ENCODE peak calls at places on chromosomes 2 and 18, in four cellular contexts. One of them, this sample, is unnamed.

GRCh38 chr2:168521342-168521741 is 65.3 kb downstream of the CERS6 start:
- DNase-seq in GM23338: peak
- DNase-seq in CD8-positive, alpha-beta memory T cell: no peak
- DNase-seq in prostate gland: no peak
- DNase-seq in this sample: peak

GRCh38 chr18:48946329-48946835 is 4.4 kb downstream of the SMAD7 start:
- DNase-seq in GM23338: no peak
- DNase-seq in CD8-positive, alpha-beta memory T cell: no peak
- DNase-seq in prostate gland: no peak
- DNase-seq in this sample: no peak

GRCh38 chr2:85710687-85711577 is 16.8 kb downstream of the GNLY start:
- DNase-seq in GM23338: no peak
- DNase-seq in CD8-positive, alpha-beta memory T cell: no peak
- DNase-seq in prostate gland: no peak
- DNase-seq in this sample: no peak

GRCh38 chr2:9074930-9075329 is 71.4 kb upstream of the MBOAT2 start:
- DNase-seq in GM23338: peak
- DNase-seq in CD8-positive, alpha-beta memory T cell: no peak
- DNase-seq in prostate gland: no peak
- DNase-seq in this sample: no peak

GRCh38 chr18:47595816-47596501 is 334.5 kb downstream of the SMAD2 start:
- DNase-seq in GM23338: peak
- DNase-seq in CD8-positive, alpha-beta memory T cell: no peak
- DNase-seq in prostate gland: no peak
- DNase-seq in this sample: no peak

GRCh38 chr2:96359866-96360265 is 24.3 kb downstream of the NCAPH start:
- DNase-seq in GM23338: no peak
- DNase-seq in CD8-positive, alpha-beta memory T cell: peak
- DNase-seq in prostate gland: no peak
- DNase-seq in this sample: no peak

GRCh38 chr18:21047116-21047515 is 64.5 kb downstream of the ROCK1 start:
- DNase-seq in GM23338: no peak
- DNase-seq in CD8-positive, alpha-beta memory T cell: no peak
- DNase-seq in prostate gland: no peak
- DNase-seq in this sample: no peak

GRCh38 chr2:9244985-9245544 is 38.5 kb downstream of the ASAP2 start:
- DNase-seq in GM23338: peak
- DNase-seq in CD8-positive, alpha-beta memory T cell: no peak
- DNase-seq in prostate gland: no peak
- DNase-seq in this sample: no peak

GRCh38 chr2:5937865-5938565 is 245.8 kb downstream of the SOX11 start:
- DNase-seq in GM23338: no peak
- DNase-seq in CD8-positive, alpha-beta memory T cell: no peak
- DNase-seq in prostate gland: no peak
- DNase-seq in this sample: no peak

GRCh38 chr2:19818039-19818438 is 83.7 kb downstream of the TTC32 start:
- DNase-seq in GM23338: no peak
- DNase-seq in CD8-positive, alpha-beta memory T cell: no peak
- DNase-seq in prostate gland: no peak
- DNase-seq in this sample: no peak

DNA sequence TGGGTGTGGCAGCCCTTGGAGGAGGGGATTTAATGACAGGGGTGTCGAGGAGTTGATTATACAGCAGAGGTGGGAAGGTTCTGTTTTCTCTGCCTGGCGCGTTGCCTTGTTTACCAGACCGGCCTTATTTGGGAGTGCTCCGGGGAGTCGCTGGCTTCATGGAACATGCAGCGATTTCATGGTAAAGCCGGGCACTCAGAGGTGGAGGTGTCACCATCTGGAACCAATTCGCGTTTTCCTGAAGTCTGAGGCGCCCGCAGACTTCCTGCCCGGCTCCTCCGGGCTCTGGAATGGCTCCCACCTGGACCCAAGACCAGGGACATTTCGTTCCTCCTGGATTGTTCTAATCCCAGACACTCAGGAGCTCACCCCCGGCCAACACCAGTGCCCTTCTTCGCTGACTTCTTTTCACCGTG is 209.1 kb downstream of the KLHL29 start:
- DNase-seq in GM23338: no peak
- DNase-seq in CD8-positive, alpha-beta memory T cell: no peak
- DNase-seq in prostate gland: peak
- DNase-seq in this sample: no peak
- H3K27ac ChIP-seq in GM23338: no peak
- H3K27ac ChIP-seq in CD8-positive, alpha-beta memory T cell: no peak
- H3K27ac ChIP-seq in prostate gland: peak
- H3K27ac ChIP-seq in this sample: no peak

GRCh38 chr2:113081458-113082210 is 13.9 kb downstream of the IL1F10 start:
- DNase-seq in GM23338: no peak
- DNase-seq in CD8-positive, alpha-beta memory T cell: no peak
- DNase-seq in prostate gland: no peak
- DNase-seq in this sample: no peak

GRCh38 chr2:113078350-113078839 is 10.6 kb downstream of the IL1F10 start:
- DNase-seq in GM23338: no peak
- DNase-seq in CD8-positive, alpha-beta memory T cell: no peak
- DNase-seq in prostate gland: peak
- DNase-seq in this sample: no peak

GRCh38 chr2:113077921-113078320 is 10.2 kb downstream of the IL1F10 start:
- DNase-seq in GM23338: no peak
- DNase-seq in CD8-positive, alpha-beta memory T cell: no peak
- DNase-seq in prostate gland: peak
- DNase-seq in this sample: no peak

GRCh38 chr2:113079123-113079522 is 11.4 kb downstream of the IL1F10 start:
- DNase-seq in GM23338: peak
- DNase-seq in CD8-positive, alpha-beta memory T cell: no peak
- DNase-seq in prostate gland: peak
- DNase-seq in this sample: no peak

GRCh38 chr2:113080134-113080533 is 12.4 kb downstream of the IL1F10 start:
- DNase-seq in GM23338: peak
- DNase-seq in CD8-positive, alpha-beta memory T cell: peak
- DNase-seq in prostate gland: peak
- DNase-seq in this sample: no peak
- H3K27ac ChIP-seq in GM23338: no peak
- H3K27ac ChIP-seq in CD8-positive, alpha-beta memory T cell: no peak
- H3K27ac ChIP-seq in prostate gland: no peak
- H3K27ac ChIP-seq in this sample: no peak

GRCh38 chr2:151716721-151717120 is 17.6 kb downstream of the NEB start:
- DNase-seq in GM23338: peak
- DNase-seq in CD8-positive, alpha-beta memory T cell: no peak
- DNase-seq in prostate gland: no peak
- DNase-seq in this sample: no peak
- H3K27ac ChIP-seq in GM23338: no peak
- H3K27ac ChIP-seq in CD8-positive, alpha-beta memory T cell: no peak
- H3K27ac ChIP-seq in prostate gland: no peak
- H3K27ac ChIP-seq in this sample: no peak

DNA sequence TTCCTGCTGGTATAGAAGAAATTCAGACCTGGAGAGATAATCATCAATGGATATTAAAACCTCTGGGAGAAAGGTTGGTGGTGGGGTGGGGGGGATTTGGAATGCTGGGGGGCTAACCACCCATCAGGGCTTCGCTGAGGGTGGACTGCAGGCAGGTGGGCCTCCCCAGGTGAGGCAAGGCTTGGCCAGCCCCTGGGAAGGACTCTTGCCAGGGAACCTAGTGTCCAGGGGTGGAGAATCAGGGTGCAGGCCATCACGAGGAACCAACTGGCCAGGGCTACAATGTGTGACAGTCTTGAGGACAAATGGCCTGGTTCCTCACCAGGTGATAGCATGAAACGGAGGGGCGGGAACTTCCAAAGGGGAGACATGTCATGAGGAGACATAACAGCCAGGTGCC is 11.8 kb downstream of the RAB11FIP5 start:
- DNase-seq in GM23338: no peak
- DNase-seq in CD8-positive, alpha-beta memory T cell: no peak
- DNase-seq in prostate gland: no peak
- DNase-seq in this sample: no peak
- H3K27ac ChIP-seq in GM23338: no peak
- H3K27ac ChIP-seq in CD8-positive, alpha-beta memory T cell: no peak
- H3K27ac ChIP-seq in prostate gland: no peak
- H3K27ac ChIP-seq in this sample: no peak

DNA sequence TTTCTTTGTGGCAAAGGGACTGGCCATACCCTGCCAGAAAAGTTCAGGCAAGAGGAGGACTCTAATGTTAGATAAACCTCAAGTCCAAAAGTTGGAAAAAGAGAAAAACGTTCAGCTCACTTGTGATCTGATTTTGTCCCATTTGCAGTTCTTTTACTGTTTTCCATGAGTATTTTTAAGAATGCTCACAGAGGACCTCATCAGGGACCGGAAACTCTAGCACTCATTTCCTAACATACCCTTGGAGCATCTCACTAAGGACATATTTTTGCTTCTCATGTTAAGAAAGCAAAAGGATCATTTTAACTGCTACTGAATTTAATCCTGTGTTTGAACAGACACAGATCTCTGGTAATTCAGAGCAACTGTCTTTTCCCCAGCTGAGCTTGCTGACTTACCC is 42.5 kb downstream of the COLEC12 start:
- DNase-seq in GM23338: no peak
- DNase-seq in CD8-positive, alpha-beta memory T cell: no peak
- DNase-seq in prostate gland: no peak
- DNase-seq in this sample: no peak
- H3K27ac ChIP-seq in GM23338: no peak
- H3K27ac ChIP-seq in CD8-positive, alpha-beta memory T cell: no peak
- H3K27ac ChIP-seq in prostate gland: no peak
- H3K27ac ChIP-seq in this sample: no peak

DNA sequence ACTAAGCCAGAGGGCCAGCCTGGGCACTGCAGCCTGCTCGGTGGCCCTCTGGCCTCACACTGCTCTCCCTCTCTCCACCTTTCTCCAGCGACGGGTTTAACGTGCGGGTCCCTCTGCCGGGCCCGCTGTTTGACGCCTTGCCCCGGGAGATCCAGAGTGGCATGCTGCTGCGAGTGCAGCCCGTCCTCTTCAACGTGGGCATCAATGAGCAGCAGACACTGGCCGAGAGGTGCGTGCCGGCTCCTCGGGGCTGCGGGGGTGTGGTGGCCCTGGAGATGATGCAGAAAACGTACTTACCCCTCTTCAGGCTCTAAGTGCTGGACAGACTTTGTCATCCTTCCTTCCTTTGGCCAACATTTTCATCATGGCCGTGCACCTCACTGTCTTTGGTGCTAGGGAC is 42.4 kb downstream of the COA5 start:
- DNase-seq in GM23338: no peak
- DNase-seq in CD8-positive, alpha-beta memory T cell: no peak
- DNase-seq in prostate gland: no peak
- DNase-seq in this sample: no peak
- H3K27ac ChIP-seq in GM23338: no peak
- H3K27ac ChIP-seq in CD8-positive, alpha-beta memory T cell: no peak
- H3K27ac ChIP-seq in prostate gland: no peak
- H3K27ac ChIP-seq in this sample: no peak

GRCh38 chr2:26934335-26934724 is 36.1 kb upstream of the MAPRE3 start:
- DNase-seq in GM23338: no peak
- DNase-seq in CD8-positive, alpha-beta memory T cell: no peak
- DNase-seq in prostate gland: no peak
- DNase-seq in this sample: no peak
- H3K27ac ChIP-seq in GM23338: no peak
- H3K27ac ChIP-seq in CD8-positive, alpha-beta memory T cell: no peak
- H3K27ac ChIP-seq in prostate gland: no peak
- H3K27ac ChIP-seq in this sample: no peak

DNA sequence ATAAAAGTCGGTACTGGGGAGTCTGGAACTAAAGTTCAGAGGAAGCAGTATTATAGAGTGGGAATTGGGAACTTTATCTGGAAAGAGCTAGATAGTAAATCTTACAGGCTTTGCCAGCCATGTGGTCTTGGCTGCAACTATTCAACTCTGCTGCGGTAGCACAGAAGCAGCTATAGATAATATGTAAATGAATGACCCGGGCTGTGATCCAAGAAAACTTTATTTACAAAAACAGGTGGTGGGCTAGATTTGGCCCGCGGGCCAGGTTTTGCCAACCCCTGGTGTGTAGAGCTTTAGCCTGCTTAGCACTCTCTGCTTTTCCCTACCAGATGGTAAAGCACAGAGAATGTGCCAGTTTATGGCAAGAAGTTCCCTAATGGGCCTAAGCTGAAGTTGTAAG is 70.8 kb downstream of the TNP1 start:
- DNase-seq in GM23338: no peak
- DNase-seq in CD8-positive, alpha-beta memory T cell: no peak
- DNase-seq in prostate gland: no peak
- DNase-seq in this sample: no peak
- H3K27ac ChIP-seq in GM23338: no peak
- H3K27ac ChIP-seq in CD8-positive, alpha-beta memory T cell: no peak
- H3K27ac ChIP-seq in prostate gland: no peak
- H3K27ac ChIP-seq in this sample: no peak

This sample was measured in caudate nucleus.